ENCODE peak calls at places on chromosomes 5 and 9, in five cellular contexts. S is K562, N is WTC11, T is GM12878, X is HepG2. J is an unnamed sample.
A peak's percentile ranks its signal among the peaks of the same experiment; 100 is the strongest.

GRCh38 chr5:91499943-91500531 is 116.9 kb upstream of the ARRDC3 start:
- DNase-seq in S (peak; percentile 41), N (no peak), T (no peak), X (peak; percentile 30), J (no peak)

GRCh38 chr5:135986891-135987401 is 32.2 kb upstream of the LECT2 start:
- DNase-seq in S (no peak), N (no peak), T (no peak), X (no peak), J (no peak)

GRCh38 chr5:71586052-71586940 is 844 bp upstream of the MCCC2 start:
- DNase-seq in S (peak; percentile 68), N (no peak), T (peak; percentile 23), X (peak; percentile 98), J (no peak)

GRCh38 chr5:171750316-171750788 is 35.3 kb upstream of the SMIM23 start:
- DNase-seq in S (no peak), N (peak; percentile 63), T (no peak), X (peak; percentile 4), J (peak; percentile 58)

GRCh38 chr5:116360008-116360853 is 214.4 kb downstream of the SEMA6A start:
- DNase-seq in S (no peak), N (no peak), T (no peak), X (no peak), J (no peak)

GRCh38 chr5:38468202-38468656 is 88.2 kb downstream of the LIFR start:
- DNase-seq in S (no peak), N (no peak), T (no peak), X (peak; percentile 50), J (no peak)

GRCh38 chr5:162196351-162196750 is 128.8 kb downstream of the GABRG2 start:
- DNase-seq in S (no peak), N (no peak), T (no peak), X (no peak), J (no peak)

GRCh38 chr5:125225424-125225823 is 479.0 kb upstream of the ZNF608 start:
- DNase-seq in S (no peak), N (no peak), T (no peak), X (no peak), J (no peak)

GRCh38 chr5:1761453-1761755 is 38.2 kb downstream of the MRPL36 start:
- DNase-seq in S (no peak), N (no peak), T (no peak), X (no peak), J (peak; percentile 41)

GRCh38 chr5:55934720-55935119 is 60.0 kb downstream of the IL6ST start:
- DNase-seq in S (no peak), N (no peak), T (no peak), X (no peak), J (no peak)

GRCh38 chr9:446074-446699 is 231.5 kb downstream of the DOCK8 start:
- DNase-seq in S (no peak), N (no peak), T (no peak), X (no peak), J (no peak)

GRCh38 chr5:26568316-26568715 is 470.1 kb downstream of the CDH9 start:
- DNase-seq in S (no peak), N (no peak), T (no peak), X (no peak), J (no peak)

GRCh38 chr9:111527347-111527746 is 2.4 kb downstream of the ZNF483 start:
- DNase-seq in S (no peak), N (no peak), T (no peak), X (no peak), J (no peak)

GRCh38 chr5:150120617-150121447 is 34.5 kb upstream of the CSF1R start:
- DNase-seq in S (no peak), N (no peak), T (no peak), X (no peak), J (no peak)

GRCh38 chr5:66906021-66906420 is 290.6 kb downstream of the CD180 start:
- DNase-seq in S (no peak), N (no peak), T (no peak), X (no peak), J (no peak)

GRCh38 chr9:34443533-34443932 is 14.8 kb downstream of the FAM219A start:
- DNase-seq in S (no peak), N (no peak), T (no peak), X (no peak), J (no peak)

GRCh38 chr5:133423618-133424282 is 188.6 kb downstream of the FSTL4 start:
- DNase-seq in S (peak; percentile 89), N (peak; percentile 91), T (peak; percentile 16), X (peak; percentile 28), J (peak; percentile 97)

GRCh38 chr5:172123269-172123692 is 64.7 kb downstream of the STK10 start:
- DNase-seq in S (peak; percentile 30), N (no peak), T (no peak), X (peak; percentile 55), J (no peak)

GRCh38 chr5:321233-321725 is at the start of gene AHRR:
- DNase-seq in S (peak; percentile 92), N (peak; percentile 73), T (no peak), X (peak; percentile 12), J (peak; percentile 91)

GRCh38 chr5:418681-419121 is 24.3 kb upstream of the EXOC3 start:
- DNase-seq in S (no peak), N (peak; percentile 17), T (no peak), X (no peak), J (no peak)

DNA sequence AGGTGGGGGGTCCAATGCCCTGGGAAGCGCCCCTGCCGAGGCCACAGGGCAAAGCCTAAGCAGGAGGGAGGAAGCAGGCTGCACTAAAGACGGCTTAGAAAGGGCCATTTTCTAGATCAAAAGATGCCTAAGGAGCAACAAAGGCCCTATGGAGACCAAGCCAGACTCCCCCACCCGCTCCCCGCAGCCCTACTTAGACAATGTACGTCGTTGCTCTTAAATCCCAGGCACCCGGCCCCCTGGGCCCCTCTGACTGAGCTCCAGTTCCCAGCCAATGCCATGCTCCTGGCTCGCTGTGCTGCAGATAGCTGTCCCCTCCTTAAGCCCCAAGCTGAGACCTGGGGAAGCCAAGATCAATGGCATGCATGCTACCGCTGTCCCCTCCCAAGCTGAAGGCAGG is 10.3 kb downstream of the IPPK start:
- DNase-seq in S (no peak), N (no peak), T (no peak), X (no peak), J (no peak)
- TF ChIP-seq ATF2 in S (no peak), N (no peak), T (no peak), X (no peak), J (no peak)

DNA sequence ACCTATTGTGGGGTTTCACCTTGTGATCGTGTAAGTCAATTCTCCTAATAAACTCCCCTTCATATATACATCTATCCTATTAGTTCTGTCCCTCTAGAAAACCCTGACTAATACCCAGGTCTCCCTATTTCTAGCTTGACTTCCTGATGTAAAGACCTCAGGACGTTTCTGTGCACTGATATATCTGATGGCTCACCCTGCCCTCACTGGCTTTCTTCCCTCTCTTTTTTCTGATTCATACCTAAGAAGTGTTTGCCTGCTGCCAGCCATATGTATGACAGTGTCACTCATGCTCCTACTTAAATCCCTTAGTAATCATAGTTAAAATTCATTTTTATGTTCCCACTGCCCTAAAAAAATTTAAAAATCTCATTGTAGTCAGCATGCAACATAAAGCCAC is 124.8 kb upstream of the CCNG1 start:
- DNase-seq in S (no peak), N (no peak), T (no peak), X (no peak), J (no peak)
- TF ChIP-seq ATF2 in S (no peak), N (no peak), T (no peak), X (no peak), J (no peak)

GRCh38 chr5:6700686-6701355 is 12.4 kb upstream of the TENT4A start:
- DNase-seq in S (no peak), N (no peak), T (no peak), X (no peak), J (no peak)
- TF ChIP-seq ATF2 in S (no peak), N (no peak), T (no peak), X (no peak), J (no peak)

GRCh38 chr5:17743580-17744435 is 109.5 kb downstream of the TAF11L14 start:
- DNase-seq in S (no peak), N (no peak), T (no peak), X (no peak), J (no peak)
- TF ChIP-seq ATF2 in S (no peak), N (no peak), T (no peak), X (no peak), J (no peak)

DNA sequence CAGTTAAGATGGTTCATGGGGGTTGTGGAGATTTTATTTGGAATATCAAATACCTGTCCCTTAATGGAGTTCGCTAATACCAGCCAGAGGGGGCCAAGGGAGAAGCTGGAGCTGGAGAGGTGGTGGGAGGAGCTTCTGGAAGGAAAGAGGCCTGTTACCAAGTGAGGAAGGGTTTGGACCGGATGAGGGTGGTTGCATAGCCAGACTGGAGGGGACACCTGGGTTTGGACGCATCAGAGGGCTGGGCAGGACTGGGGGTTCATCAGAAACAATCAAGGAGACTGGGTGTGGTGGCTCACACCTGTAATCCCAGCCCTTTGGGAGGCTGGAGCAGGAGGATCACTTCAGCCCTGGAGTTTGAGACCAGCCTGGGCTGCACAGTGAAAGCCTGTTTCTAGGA is 111.8 kb upstream of the IER5L start:
- DNase-seq in S (no peak), N (no peak), T (no peak), X (no peak), J (no peak)
- TF ChIP-seq ATF2 in S (no peak), N (no peak), T (no peak), X (no peak), J (no peak)

GRCh38 chr9:109283012-109283411 is 37.8 kb downstream of the EPB41L4B start:
- DNase-seq in S (no peak), N (no peak), T (no peak), X (no peak), J (no peak)
- TF ChIP-seq ATF2 in S (no peak), N (no peak), T (no peak), X (no peak), J (no peak)

GRCh38 chr5:134594336-134594735 is 38.3 kb downstream of the SAR1B start:
- DNase-seq in S (no peak), N (no peak), T (no peak), X (peak; percentile 59), J (no peak)
- TF ChIP-seq ATF2 in S (no peak), N (no peak), T (no peak), X (no peak), J (no peak)

GRCh38 chr5:54212331-54212730 is 98.0 kb downstream of the ARL15 start:
- DNase-seq in S (no peak), N (no peak), T (no peak), X (no peak), J (no peak)
- TF ChIP-seq ATF2 in S (no peak), N (no peak), T (no peak), X (no peak), J (no peak)